ENCODE peak calls at places on chromosomes 16 and 17, in six cellular contexts. One of them, this sample, is unnamed.

GRCh38 chr17:82300707-82301270 is 16.6 kb downstream of the CD7 start:
- ATAC-seq in upper lobe of left lung: peak; percentile 7
- ATAC-seq in HepG2: peak; percentile 31
- ATAC-seq in A549: peak; percentile 26
- ATAC-seq in K562: peak; percentile 32
- ATAC-seq in GM12878: peak; percentile 19
- ATAC-seq in this sample: no peak

GRCh38 chr16:53968896-53969295 is 264.9 kb downstream of the FTO start:
- ATAC-seq in GM12878: no peak
- ATAC-seq in A549: no peak
- ATAC-seq in K562: no peak
- ATAC-seq in upper lobe of left lung: no peak
- ATAC-seq in HepG2: no peak
- ATAC-seq in this sample: no peak

GRCh38 chr16:57538235-57538711 is 1.9 kb upstream of the CCDC102A start:
- ATAC-seq in GM12878: peak; percentile 32
- ATAC-seq in upper lobe of left lung: no peak
- ATAC-seq in K562: no peak
- ATAC-seq in A549: no peak
- ATAC-seq in HepG2: no peak
- ATAC-seq in this sample: no peak

GRCh38 chr16:54657058-54657708 is 273.5 kb upstream of the IRX5 start:
- ATAC-seq in HepG2: no peak
- ATAC-seq in A549: peak; percentile 92
- ATAC-seq in K562: no peak
- ATAC-seq in upper lobe of left lung: peak; percentile 86
- ATAC-seq in GM12878: no peak
- ATAC-seq in this sample: no peak

GRCh38 chr16:49766280-49766679 is 89.6 kb downstream of the ZNF423 start:
- ATAC-seq in K562: no peak
- ATAC-seq in upper lobe of left lung: no peak
- ATAC-seq in HepG2: no peak
- ATAC-seq in A549: no peak
- ATAC-seq in GM12878: no peak
- ATAC-seq in this sample: peak; percentile 25

GRCh38 chr16:31472559-31473203 is 729 bp downstream of the TGFB1I1 start:
- ATAC-seq in upper lobe of left lung: peak; percentile 83
- ATAC-seq in K562: peak; percentile 64
- ATAC-seq in HepG2: no peak
- ATAC-seq in A549: peak; percentile 86
- ATAC-seq in GM12878: peak; percentile 32
- ATAC-seq in this sample: peak; percentile 93

GRCh38 chr17:80898706-80899105 is 92.9 kb upstream of the CHMP6 start:
- ATAC-seq in A549: no peak
- ATAC-seq in K562: no peak
- ATAC-seq in GM12878: no peak
- ATAC-seq in upper lobe of left lung: no peak
- ATAC-seq in HepG2: no peak
- ATAC-seq in this sample: no peak

GRCh38 chr16:29306953-29307597 is 99.4 kb downstream of the NPIPB11 start:
- ATAC-seq in A549: no peak
- ATAC-seq in HepG2: no peak
- ATAC-seq in K562: no peak
- ATAC-seq in upper lobe of left lung: peak; percentile 49
- ATAC-seq in GM12878: no peak
- ATAC-seq in this sample: no peak

GRCh38 chr16:11354407-11354732 is 9.1 kb downstream of the RMI2 start:
- ATAC-seq in K562: no peak
- ATAC-seq in GM12878: peak; percentile 65
- ATAC-seq in upper lobe of left lung: no peak
- ATAC-seq in HepG2: no peak
- ATAC-seq in A549: no peak
- ATAC-seq in this sample: no peak

GRCh38 chr17:80101946-80102706 is 745 bp downstream of the GAA start:
- ATAC-seq in upper lobe of left lung: peak; percentile 49
- ATAC-seq in A549: peak; percentile 30
- ATAC-seq in K562: peak; percentile 60
- ATAC-seq in GM12878: peak; percentile 34
- ATAC-seq in HepG2: peak; percentile 49
- ATAC-seq in this sample: peak; percentile 16

GRCh38 chr16:12095275-12096161 is 119.0 kb downstream of the SNX29 start:
- ATAC-seq in A549: peak; percentile 62
- ATAC-seq in GM12878: peak; percentile 82
- ATAC-seq in HepG2: no peak
- ATAC-seq in upper lobe of left lung: peak; percentile 75
- ATAC-seq in K562: peak; percentile 56
- ATAC-seq in this sample: peak; percentile 52

GRCh38 chr17:2980211-2980903 is 83.0 kb downstream of the OR1D5 start:
- ATAC-seq in GM12878: no peak
- ATAC-seq in HepG2: no peak
- ATAC-seq in K562: no peak
- ATAC-seq in upper lobe of left lung: no peak
- ATAC-seq in A549: no peak
- ATAC-seq in this sample: no peak

GRCh38 chr16:75584108-75584507 is 17.9 kb downstream of the GABARAPL2 start:
- ATAC-seq in upper lobe of left lung: no peak
- ATAC-seq in HepG2: no peak
- ATAC-seq in GM12878: peak; percentile 80
- ATAC-seq in K562: no peak
- ATAC-seq in A549: no peak
- ATAC-seq in this sample: no peak

GRCh38 chr17:56608941-56609340 is 15.4 kb downstream of the NOG start:
- ATAC-seq in GM12878: no peak
- ATAC-seq in A549: no peak
- ATAC-seq in HepG2: no peak
- ATAC-seq in upper lobe of left lung: no peak
- ATAC-seq in K562: no peak
- ATAC-seq in this sample: no peak

GRCh38 chr16:53612003-53612402 is 91.7 kb downstream of the RPGRIP1L start:
- ATAC-seq in HepG2: peak; percentile 62
- ATAC-seq in A549: no peak
- ATAC-seq in upper lobe of left lung: no peak
- ATAC-seq in GM12878: no peak
- ATAC-seq in K562: no peak
- ATAC-seq in this sample: no peak

GRCh38 chr17:42270175-42270545 is 6.0 kb downstream of the STAT5B start:
- ATAC-seq in HepG2: no peak
- ATAC-seq in A549: no peak
- ATAC-seq in GM12878: no peak
- ATAC-seq in K562: no peak
- ATAC-seq in upper lobe of left lung: no peak
- ATAC-seq in this sample: no peak

GRCh38 chr16:30741461-30741914 is 6.7 kb upstream of the PHKG2 start:
- ATAC-seq in K562: no peak
- ATAC-seq in upper lobe of left lung: peak; percentile 67
- ATAC-seq in GM12878: no peak
- ATAC-seq in HepG2: peak; percentile 32
- ATAC-seq in A549: peak; percentile 80
- ATAC-seq in this sample: peak; percentile 64

GRCh38 chr16:14004031-14004718 is 66.9 kb upstream of the MRTFB start:
- ATAC-seq in GM12878: no peak
- ATAC-seq in A549: no peak
- ATAC-seq in HepG2: peak; percentile 19
- ATAC-seq in upper lobe of left lung: no peak
- ATAC-seq in K562: no peak
- ATAC-seq in this sample: peak; percentile 29

GRCh38 chr17:9432867-9433495 is 142.6 kb downstream of the STX8 start:
- ATAC-seq in HepG2: no peak
- ATAC-seq in A549: no peak
- ATAC-seq in K562: no peak
- ATAC-seq in upper lobe of left lung: no peak
- ATAC-seq in GM12878: peak; percentile 89
- ATAC-seq in this sample: peak; percentile 52

GRCh38 chr16:30032083-30032819 is 1.2 kb upstream of the TLCD3B start:
- ATAC-seq in HepG2: peak; percentile 65
- ATAC-seq in A549: no peak
- ATAC-seq in upper lobe of left lung: peak; percentile 66
- ATAC-seq in GM12878: peak; percentile 77
- ATAC-seq in K562: peak; percentile 78
- ATAC-seq in this sample: no peak

GRCh38 chr17:78325076-78325712 is 34.7 kb downstream of the SOCS3 start:
- ATAC-seq in A549: no peak
- ATAC-seq in GM12878: no peak
- ATAC-seq in upper lobe of left lung: peak; percentile 82
- ATAC-seq in K562: no peak
- ATAC-seq in HepG2: peak; percentile 58
- ATAC-seq in this sample: peak; percentile 65

GRCh38 chr17:75996665-75997590 is 3.7 kb upstream of the CDK3 start:
- ATAC-seq in HepG2: peak; percentile 77
- ATAC-seq in upper lobe of left lung: peak; percentile 62
- ATAC-seq in K562: no peak
- ATAC-seq in GM12878: peak; percentile 88
- ATAC-seq in A549: no peak
- ATAC-seq in this sample: no peak
- TF ChIP-seq POLR2A in HepG2: peak; percentile 69
- TF ChIP-seq POLR2A in upper lobe of left lung: no peak
- TF ChIP-seq POLR2A in K562: no peak
- TF ChIP-seq POLR2A in GM12878: no peak
- TF ChIP-seq POLR2A in A549: no peak
- TF ChIP-seq POLR2A in this sample: no peak

GRCh38 chr17:40095356-40095943 is 4.9 kb downstream of the NR1D1 start:
- ATAC-seq in A549: no peak
- ATAC-seq in HepG2: no peak
- ATAC-seq in upper lobe of left lung: no peak
- ATAC-seq in GM12878: no peak
- ATAC-seq in K562: no peak
- ATAC-seq in this sample: no peak
- TF ChIP-seq EP300 in A549: no peak
- TF ChIP-seq EP300 in HepG2: no peak
- TF ChIP-seq EP300 in upper lobe of left lung: no peak
- TF ChIP-seq EP300 in GM12878: no peak
- TF ChIP-seq EP300 in K562: no peak
- TF ChIP-seq EP300 in this sample: no peak

GRCh38 chr17:43908111-43908721 is 880 bp upstream of the MPP2 start:
- ATAC-seq in GM12878: peak; percentile 50
- ATAC-seq in A549: peak; percentile 4
- ATAC-seq in upper lobe of left lung: peak; percentile 86
- ATAC-seq in K562: peak; percentile 82
- ATAC-seq in HepG2: no peak
- ATAC-seq in this sample: peak; percentile 77
- TF ChIP-seq POLR2A in GM12878: no peak
- TF ChIP-seq POLR2A in A549: no peak
- TF ChIP-seq POLR2A in upper lobe of left lung: no peak
- TF ChIP-seq POLR2A in K562: no peak
- TF ChIP-seq POLR2A in HepG2: no peak
- TF ChIP-seq POLR2A in this sample: peak; percentile 18

GRCh38 chr16:19963306-19963705 is 78.7 kb upstream of the GPRC5B start:
- ATAC-seq in GM12878: no peak
- ATAC-seq in K562: no peak
- ATAC-seq in HepG2: no peak
- ATAC-seq in A549: no peak
- ATAC-seq in upper lobe of left lung: no peak
- ATAC-seq in this sample: no peak

GRCh38 chr16:19960183-19960582 is 75.5 kb upstream of the GPRC5B start:
- ATAC-seq in upper lobe of left lung: no peak
- ATAC-seq in A549: no peak
- ATAC-seq in GM12878: no peak
- ATAC-seq in HepG2: no peak
- ATAC-seq in K562: no peak
- ATAC-seq in this sample: no peak

GRCh38 chr16:19959736-19960135 is 75.1 kb upstream of the GPRC5B start:
- ATAC-seq in HepG2: no peak
- ATAC-seq in K562: no peak
- ATAC-seq in upper lobe of left lung: no peak
- ATAC-seq in GM12878: no peak
- ATAC-seq in A549: no peak
- ATAC-seq in this sample: no peak
- TF ChIP-seq EP300 in HepG2: no peak
- TF ChIP-seq EP300 in K562: no peak
- TF ChIP-seq EP300 in upper lobe of left lung: no peak
- TF ChIP-seq EP300 in GM12878: no peak
- TF ChIP-seq EP300 in A549: no peak
- TF ChIP-seq EP300 in this sample: no peak

GRCh38 chr17:27630607-27631408 is at the start of gene LGALS9:
- ATAC-seq in HepG2: no peak
- ATAC-seq in A549: no peak
- ATAC-seq in upper lobe of left lung: peak; percentile 45
- ATAC-seq in K562: peak; percentile 10
- ATAC-seq in GM12878: peak; percentile 83
- ATAC-seq in this sample: peak; percentile 20
- TF ChIP-seq POLR2A in HepG2: no peak
- TF ChIP-seq POLR2A in A549: no peak
- TF ChIP-seq POLR2A in upper lobe of left lung: no peak
- TF ChIP-seq POLR2A in K562: no peak
- TF ChIP-seq POLR2A in GM12878: peak; percentile 79
- TF ChIP-seq POLR2A in this sample: no peak

This sample was measured in gastroesophageal sphincter.